ENCODE peak calls at places on chromosomes 1 and 21, in five cellular contexts. W is neuronal stem cell, Q is hepatocyte, F is mesenchymal stem cell, R is neural progenitor cell. D is an unnamed sample.

GRCh38 chr1:236534164-236534651 is 10.4 kb downstream of the LGALS8 start:
- DNase-seq in F (peak; percentile 66), Q (no peak), W (no peak), R (no peak), D (no peak)

GRCh38 chr21:44509539-44509938 is 30.5 kb downstream of the KRTAP10-1 start:
- DNase-seq in F (no peak), Q (no peak), W (no peak), R (no peak), D (peak; percentile 29)

GRCh38 chr21:34603002-34603709 is 11.8 kb downstream of the RCAN1 start:
- DNase-seq in Q (peak; percentile 89), R (peak; percentile 86), W (peak; percentile 53), F (peak; percentile 70), D (no peak)

GRCh38 chr1:16048573-16049189 is 5.1 kb downstream of the CLCNKB start:
- DNase-seq in Q (peak; percentile 88), W (peak; percentile 87), F (peak; percentile 62), R (peak; percentile 95), D (no peak)

GRCh38 chr1:156468693-156469345 is 31.8 kb downstream of the MEF2D start:
- DNase-seq in Q (no peak), R (no peak), F (no peak), W (no peak), D (no peak)

GRCh38 chr1:31703431-31704260 is at the start of gene COL16A1:
- DNase-seq in R (peak; percentile 54), F (peak; percentile 67), Q (peak; percentile 85), W (no peak), D (no peak)

GRCh38 chr1:200977071-200977754 is 46.3 kb downstream of the KIF21B start:
- DNase-seq in R (no peak), Q (no peak), F (no peak), W (no peak), D (no peak)

GRCh38 chr21:34790834-34791233 is 122.0 kb downstream of the CLIC6 start:
- DNase-seq in Q (no peak), F (no peak), R (no peak), W (no peak), D (no peak)

GRCh38 chr1:8420318-8420717 is 102.4 kb downstream of the SLC45A1 start:
- DNase-seq in Q (no peak), W (no peak), F (no peak), R (no peak), D (no peak)

GRCh38 chr1:230315099-230315498 is 111.0 kb downstream of the PGBD5 start:
- DNase-seq in R (no peak), W (no peak), F (no peak), Q (no peak), D (no peak)

GRCh38 chr1:3411806-3412205 is 42.7 kb upstream of the ARHGEF16 start:
- DNase-seq in W (no peak), R (no peak), Q (no peak), F (no peak), D (no peak)

GRCh38 chr1:175968486-175969182 is 225.2 kb upstream of the TNR start:
- DNase-seq in Q (peak; percentile 3), F (peak; percentile 26), W (no peak), R (no peak), D (no peak)

GRCh38 chr1:181676269-181676668 is 193.0 kb downstream of the CACNA1E start:
- DNase-seq in F (no peak), Q (peak; percentile 54), W (peak; percentile 29), R (peak; percentile 70), D (peak; percentile 13)

GRCh38 chr1:145983206-145983675 is 13.1 kb downstream of the TXNIP start:
- DNase-seq in F (no peak), R (no peak), Q (no peak), W (no peak), D (no peak)

GRCh38 chr1:115781343-115781742 is 12.8 kb upstream of the CASQ2 start:
- DNase-seq in W (no peak), F (peak; percentile 81), Q (no peak), R (no peak), D (no peak)

GRCh38 chr1:187691439-187691838 is 862.7 kb downstream of the PLA2G4A start:
- DNase-seq in W (no peak), R (no peak), Q (no peak), F (peak; percentile 67), D (peak; percentile 66)

GRCh38 chr1:75672528-75673393 is 51.7 kb upstream of the ACADM start:
- DNase-seq in Q (peak; percentile 57), W (no peak), F (peak; percentile 75), R (peak; percentile 19), D (peak; percentile 55)

GRCh38 chr21:33374080-33374873 is 28.9 kb upstream of the IFNGR2 start:
- DNase-seq in R (peak; percentile 35), F (peak; percentile 46), Q (peak; percentile 27), W (no peak), D (peak; percentile 53)

GRCh38 chr1:101820080-101820479 is 176.6 kb downstream of the OLFM3 start:
- DNase-seq in W (peak; percentile 51), F (peak; percentile 53), R (peak; percentile 72), Q (peak; percentile 68), D (peak; percentile 16)

GRCh38 chr1:175976865-175977642 is 230.0 kb downstream of the COP1 start:
- DNase-seq in F (peak; percentile 32), Q (no peak), R (no peak), W (no peak), D (no peak)

GRCh38 chr1:21861602-21862429 is 49.8 kb downstream of the LDLRAD2 start:
- DNase-seq in R (no peak), Q (no peak), F (peak; percentile 62), W (no peak), D (no peak)

GRCh38 chr1:114482585-114482984 is 28.4 kb downstream of the TRIM33 start:
- DNase-seq in Q (no peak), W (no peak), R (no peak), F (no peak), D (no peak)

GRCh38 chr1:151760597-151761385 is 2.5 kb downstream of the MRPL9 start:
- DNase-seq in Q (no peak), W (no peak), F (no peak), R (no peak), D (no peak)

GRCh38 chr21:46392921-46393320 is 65.8 kb upstream of the DIP2A start:
- DNase-seq in R (no peak), W (no peak), Q (no peak), F (no peak), D (no peak)

GRCh38 chr1:245537992-245538391 is 383.2 kb downstream of the KIF26B start:
- DNase-seq in W (no peak), Q (no peak), R (no peak), F (peak; percentile 81), D (no peak)

GRCh38 chr1:87327362-87328120 is 1.1 kb upstream of the LMO4 start:
- DNase-seq in F (peak; percentile 12), Q (no peak), W (no peak), R (no peak), D (no peak)

GRCh38 chr1:54378157-54378883 is 27.9 kb downstream of the SSBP3 start:
- DNase-seq in W (peak; percentile 83), R (peak; percentile 95), F (no peak), Q (no peak), D (no peak)

GRCh38 chr1:39995973-39996393 is 41.0 kb downstream of the MFSD2A start:
- DNase-seq in Q (no peak), W (no peak), R (no peak), F (no peak), D (no peak)

GRCh38 chr21:44913425-44914175 is 7.1 kb downstream of the ITGB2 start:
- DNase-seq in R (no peak), W (no peak), F (no peak), Q (no peak), D (no peak)

GRCh38 chr21:34116569-34116968 is 43.2 kb downstream of the MRPS6 start:
- DNase-seq in W (no peak), Q (peak; percentile 61), F (no peak), R (no peak), D (no peak)

GRCh38 chr1:183732251-183732650 is 72.7 kb upstream of the RGL1 start:
- DNase-seq in Q (no peak), F (no peak), R (no peak), W (no peak), D (no peak)

GRCh38 chr1:245870698-245871097 is 636.4 kb downstream of the SMYD3 start:
- DNase-seq in F (no peak), Q (no peak), W (no peak), R (no peak), D (no peak)

GRCh38 chr1:205512059-205513045 is 7.9 kb downstream of the CDK18 start:
- DNase-seq in Q (no peak), F (no peak), R (no peak), W (no peak), D (no peak)

DNA sequence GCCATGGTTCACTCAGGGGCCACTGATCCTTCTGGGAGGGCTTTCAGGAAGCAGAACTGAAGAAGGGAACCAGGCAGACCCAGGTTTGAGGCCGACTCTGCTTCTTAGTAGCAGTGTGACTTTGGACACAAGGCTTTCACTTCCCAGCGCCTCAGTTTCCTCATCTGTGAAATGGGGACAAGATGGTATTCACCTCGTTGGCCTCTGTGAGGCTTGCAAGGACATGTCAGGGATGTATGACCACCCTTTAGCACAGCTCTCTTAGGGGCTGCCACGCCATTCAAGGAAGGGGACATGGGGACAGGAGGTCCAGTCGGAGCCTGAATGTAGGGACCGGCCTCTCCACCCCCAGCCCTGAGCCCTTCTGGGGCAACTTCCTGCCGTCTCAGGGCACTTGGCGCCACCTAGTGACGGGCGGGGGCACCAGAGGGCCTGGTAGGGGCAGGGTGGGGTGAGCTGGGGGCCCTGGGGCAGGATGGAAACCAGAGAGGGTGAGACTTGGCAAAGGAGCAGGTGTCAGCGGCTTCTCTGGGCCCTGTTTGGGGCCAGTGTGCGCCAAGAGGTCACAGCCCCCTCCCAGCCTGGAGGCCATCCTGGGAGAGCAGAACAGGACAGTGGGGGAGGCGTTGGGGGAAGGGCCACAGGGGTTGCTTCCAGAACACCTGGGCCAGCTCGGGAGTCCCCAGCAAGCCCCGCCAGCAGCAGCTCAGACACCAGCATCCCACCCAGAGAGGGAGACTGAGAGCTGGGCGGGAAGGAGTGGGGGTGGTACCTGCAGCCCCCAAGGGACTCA is 102.6 kb upstream of the TARDBP start:
- DNase-seq in Q (peak; percentile 61), R (peak; percentile 78), F (no peak), W (no peak), D (no peak)
- H2AFZ ChIP-seq in Q (no peak overlapping the region), R (peak overlapping the region; percentile 54), F (no peak overlapping the region), W (peak overlapping the region; percentile 23), D (no peak overlapping the region)

DNA sequence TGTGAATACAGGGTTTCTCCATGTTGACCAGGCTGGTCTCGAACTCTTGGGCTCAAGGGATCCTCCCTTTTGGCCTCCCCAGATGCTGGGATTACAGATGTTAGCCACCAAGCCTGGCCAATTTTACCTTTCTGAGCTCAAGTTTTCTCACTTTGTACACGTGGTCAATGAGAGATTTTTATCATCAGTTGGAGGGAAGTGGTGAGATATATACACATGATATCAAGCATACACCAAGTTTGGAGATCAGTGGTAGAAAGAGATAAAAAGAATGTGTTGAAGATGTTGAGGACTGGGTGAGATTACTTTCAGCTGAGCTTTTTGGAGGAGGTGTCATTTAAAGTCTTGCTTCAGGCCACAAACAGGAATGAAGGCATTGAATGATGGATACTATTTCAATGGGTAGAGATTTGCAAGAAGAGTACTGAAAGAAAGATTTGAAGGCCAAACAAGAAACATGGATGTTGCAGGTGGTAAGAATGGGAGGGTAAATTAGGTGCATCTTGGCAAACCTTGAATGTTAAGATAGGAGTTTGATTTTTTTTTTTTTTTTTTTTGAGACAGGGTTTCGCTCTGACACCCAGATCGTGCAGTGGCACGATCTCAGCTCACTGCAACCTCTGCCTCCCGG is 3.0 kb upstream of the SESN2 start:
- DNase-seq in Q (no peak), R (no peak), F (no peak), W (no peak), D (no peak)
- H2AFZ ChIP-seq in Q (no peak overlapping the region), R (no peak overlapping the region), F (no peak overlapping the region), W (no peak overlapping the region), D (no peak overlapping the region)

GRCh38 chr1:219927298-219927955 is 930 bp downstream of the SLC30A10 start:
- DNase-seq in F (no peak), Q (no peak), W (no peak), R (no peak), D (no peak)
- H2AFZ ChIP-seq in F (peak overlapping the region; percentile 97), Q (peak overlapping the region; percentile 73), W (peak overlapping the region; percentile 88), R (peak overlapping the region; percentile 99), D (no peak overlapping the region)

GRCh38 chr1:26864610-26865480 is 1.9 kb downstream of the SFN start:
- DNase-seq in Q (peak; percentile 98), F (peak; percentile 98), R (peak; percentile 98), W (peak; percentile 97), D (peak; percentile 95)
- H2AFZ ChIP-seq in Q (peak overlapping the region; percentile 93), F (peak overlapping the region; percentile 77), R (peak overlapping the region; percentile 48), W (peak overlapping the region; percentile 96), D (no peak overlapping the region)